ENCODE peak calls at places on chromosome 22, in ten cellular contexts. E is activated CD8-positive, alpha-beta memory T cell treated with anti-CD3 and anti-CD28 coated beads, Interleukin-2, amount 50 U/mL, for 48 hours; W is cardiac muscle cell; C is fibroblast of pulmonary artery; U is activated naive CD4-positive, alpha-beta T cell; D is KBM-7; T is COR-L47; N is effector CD4-positive, alpha-beta T cell; A is retina; P is astrocyte of the cerebellum. L is an unnamed sample.

GRCh38 chr22:48366056-48366455 is 1461.6 kb downstream of the BRD1 start:
- DNase-seq in T (no peak), C (no peak), E (no peak), N (no peak), U (no peak), W (no peak), D (no peak), A (no peak), P (no peak), L (no peak)

GRCh38 chr22:24408630-24409029 is 18.8 kb upstream of the ADORA2A start:
- DNase-seq in D (no peak), W (no peak), A (no peak), T (no peak), E (no peak), C (no peak), N (no peak), U (no peak), P (no peak), L (no peak)

GRCh38 chr22:28894320-28894719 is 10.9 kb downstream of the ZNRF3 start:
- DNase-seq in D (peak), N (no peak), W (no peak), E (no peak), U (no peak), T (peak), C (no peak), A (no peak), P (no peak), L (peak)

GRCh38 chr22:25661067-25661466 is 80.9 kb upstream of the MYO18B start:
- DNase-seq in P (no peak), T (no peak), C (peak), W (peak), N (no peak), E (no peak), A (no peak), U (no peak), D (no peak), L (no peak)

GRCh38 chr22:46031965-46032851 is 55.2 kb upstream of the WNT7B start:
- DNase-seq in D (no peak), A (no peak), T (no peak), N (no peak), E (peak), W (no peak), C (no peak), U (no peak), P (no peak), L (no peak)

GRCh38 chr22:35037089-35037488 is 28.9 kb upstream of the ISX start:
- DNase-seq in A (peak), C (no peak), N (no peak), D (peak), U (no peak), E (no peak), W (no peak), P (no peak), T (no peak), L (no peak)

GRCh38 chr22:22226448-22227187 is 18.0 kb upstream of the VPREB1 start:
- DNase-seq in A (no peak), W (no peak), T (no peak), D (no peak), P (no peak), N (no peak), U (no peak), C (no peak), E (peak), L (no peak)

GRCh38 chr22:21865041-21865440 is 2.4 kb downstream of the MAPK1 start:
- DNase-seq in P (peak), C (peak), W (peak), D (no peak), E (no peak), N (no peak), U (no peak), A (no peak), T (no peak), L (peak)

GRCh38 chr22:25722223-25723015 is 19.6 kb upstream of the MYO18B start:
- DNase-seq in N (no peak), P (no peak), C (no peak), U (no peak), D (no peak), A (no peak), E (no peak), T (no peak), W (no peak), L (no peak)

GRCh38 chr22:38347181-38347943 is 30.1 kb upstream of the CSNK1E start:
- DNase-seq in D (no peak), A (peak), T (no peak), U (no peak), W (no peak), C (no peak), E (peak), N (no peak), P (no peak), L (no peak)

GRCh38 chr22:35938226-35938625 is 90.4 kb downstream of the RBFOX2 start:
- DNase-seq in T (no peak), E (no peak), N (no peak), C (no peak), A (no peak), D (no peak), U (no peak), P (no peak), W (no peak), L (no peak)

GRCh38 chr22:39645532-39645931 is 75.0 kb downstream of the CACNA1I start:
- DNase-seq in C (no peak), T (peak), N (no peak), E (no peak), W (no peak), P (no peak), U (no peak), D (no peak), A (no peak), L (no peak)

GRCh38 chr22:49365910-49366309 is 461.8 kb downstream of the BRD1 start:
- DNase-seq in T (peak), E (no peak), A (no peak), P (no peak), W (no peak), U (no peak), N (no peak), D (no peak), C (no peak), L (no peak)

GRCh38 chr22:23767673-23768548 is at the start of gene CHCHD10:
- DNase-seq in T (peak), W (peak), C (peak), P (no peak), E (peak), D (peak), N (peak), U (peak), A (peak), L (peak)

GRCh38 chr22:48254311-48254873 is 1491.9 kb downstream of the TBC1D22A start:
- DNase-seq in T (no peak), W (no peak), D (no peak), N (no peak), U (no peak), E (no peak), A (peak), C (no peak), P (no peak), L (peak)

GRCh38 chr22:47299879-47300697 is 537.6 kb downstream of the TBC1D22A start:
- DNase-seq in E (no peak), U (no peak), P (no peak), D (no peak), W (no peak), A (no peak), N (no peak), T (no peak), C (no peak), L (no peak)

GRCh38 chr22:50298937-50299656 is 8.3 kb downstream of the PLXNB2 start:
- DNase-seq in P (no peak), D (no peak), N (no peak), W (no peak), U (no peak), A (no peak), C (no peak), E (no peak), T (peak), L (no peak)

GRCh38 chr22:46084376-46084775 is 66.0 kb upstream of the PPARA start:
- DNase-seq in N (no peak), C (no peak), P (no peak), D (no peak), E (no peak), A (no peak), W (no peak), U (no peak), T (no peak), L (peak)

L was measured in cerebellar cortex.